ENCODE peak calls at places on chromosomes 2 and 18, in six cellular contexts. A is DND-41, U is fibroblast of lung, F is GM23338, Z is K562, M is H1. V is an unnamed sample.
A peak's percentile ranks its signal among the peaks of the same experiment; 100 is the strongest.

GRCh38 chr2:180901331-180901730 is 79.1 kb upstream of the UBE2E3 start:
- DNase-seq in F (peak; percentile 10), M (no peak), U (no peak), Z (no peak), A (no peak), V (no peak)

GRCh38 chr2:33292981-33293586 is 183.4 kb upstream of the RASGRP3 start:
- DNase-seq in U (peak; percentile 65), M (no peak), A (no peak), F (peak; percentile 2), Z (no peak), V (no peak)

GRCh38 chr2:52518673-52519072 is 1248.9 kb upstream of the CHAC2 start:
- DNase-seq in M (no peak), A (no peak), U (peak; percentile 24), F (no peak), Z (no peak), V (no peak)

GRCh38 chr18:27921392-27921791 is 255.5 kb downstream of the CDH2 start:
- DNase-seq in Z (no peak), A (no peak), M (no peak), U (peak; percentile 30), F (peak; percentile 15), V (no peak)

GRCh38 chr2:36485521-36485920 is 112.4 kb downstream of the FEZ2 start:
- DNase-seq in A (no peak), F (no peak), U (peak; percentile 89), Z (no peak), M (no peak), V (no peak)

GRCh38 chr18:23990474-23991410 is 23.8 kb upstream of the TTC39C start:
- DNase-seq in A (no peak), U (peak; percentile 61), Z (no peak), M (no peak), F (no peak), V (no peak)

GRCh38 chr2:218717262-218717661 is 6.6 kb downstream of the TTLL4 start:
- DNase-seq in A (no peak), F (no peak), U (peak; percentile 45), Z (no peak), M (no peak), V (no peak)

GRCh38 chr2:98822301-98823164 is 91.6 kb upstream of the MGAT4A start:
- DNase-seq in Z (no peak), A (no peak), M (peak; percentile 80), F (peak; percentile 80), U (no peak), V (no peak)

GRCh38 chr2:78431241-78431640 is 594.3 kb upstream of the REG3G start:
- DNase-seq in U (no peak), F (peak; percentile 26), M (no peak), Z (no peak), A (no peak), V (peak; percentile 42)

GRCh38 chr18:79965119-79965902 is 868 bp downstream of the HSBP1L1 start:
- DNase-seq in Z (no peak), M (peak; percentile 64), U (peak; percentile 77), F (peak; percentile 62), A (no peak), V (peak; percentile 72)

GRCh38 chr18:9831046-9831722 is 54.6 kb upstream of the TXNDC2 start:
- DNase-seq in M (no peak), A (no peak), Z (peak; percentile 56), U (no peak), F (no peak), V (no peak)

GRCh38 chr2:100142393-100142792 is at the start of gene AFF3:
- DNase-seq in F (no peak), M (no peak), Z (no peak), U (no peak), A (peak; percentile 86), V (peak; percentile 96)

GRCh38 chr2:33256162-33256755 is 220.2 kb upstream of the RASGRP3 start:
- DNase-seq in M (no peak), A (no peak), Z (no peak), F (no peak), U (no peak), V (no peak)

GRCh38 chr2:238777369-238778067 is 70.4 kb upstream of the TWIST2 start:
- DNase-seq in Z (no peak), U (no peak), F (no peak), A (no peak), M (no peak), V (peak; percentile 80)

GRCh38 chr18:21682276-21683051 is 22.1 kb downstream of the ABHD3 start:
- DNase-seq in F (peak; percentile 24), Z (no peak), A (no peak), M (no peak), U (peak; percentile 79), V (no peak)

GRCh38 chr2:21981127-21981526 is 857.4 kb downstream of the TDRD15 start:
- DNase-seq in M (no peak), F (no peak), Z (no peak), A (no peak), U (no peak), V (no peak)

GRCh38 chr2:5176764-5177163 is 515.4 kb upstream of the SOX11 start:
- DNase-seq in F (no peak), U (peak; percentile 3), Z (no peak), A (no peak), M (no peak), V (no peak)

GRCh38 chr2:120231564-120231973 is 8.4 kb upstream of the TMEM185B start:
- DNase-seq in Z (no peak), M (no peak), F (no peak), A (peak; percentile 11), U (no peak), V (no peak)

GRCh38 chr2:185787530-185788145 is 49.0 kb downstream of the FSIP2 start:
- DNase-seq in F (no peak), A (no peak), M (no peak), Z (no peak), U (peak; percentile 72), V (no peak)

GRCh38 chr2:231548752-231549151 is 18.5 kb upstream of the NMUR1 start:
- DNase-seq in F (no peak), A (no peak), Z (no peak), U (no peak), M (no peak), V (no peak)

GRCh38 chr18:23377669-23378469 is 75.2 kb upstream of the RIOK3 start:
- DNase-seq in A (no peak), F (no peak), U (peak; percentile 91), Z (no peak), M (no peak), V (no peak)

GRCh38 chr2:105186967-105187498 is 54.5 kb upstream of the GPR45 start:
- DNase-seq in Z (no peak), F (no peak), U (no peak), M (no peak), A (no peak), V (no peak)

GRCh38 chr2:71945133-71945959 is 202.3 kb downstream of the CYP26B1 start:
- DNase-seq in M (no peak), U (no peak), A (no peak), F (no peak), Z (no peak), V (no peak)

GRCh38 chr2:171287606-171288005 is 126.9 kb upstream of the TLK1 start:
- DNase-seq in A (no peak), U (no peak), F (no peak), M (no peak), Z (no peak), V (no peak)

GRCh38 chr2:69070987-69071386 is 58.0 kb downstream of the ANTXR1 start:
- DNase-seq in Z (no peak), U (no peak), M (no peak), A (no peak), F (no peak), V (no peak)
- H2AFZ ChIP-seq in Z (no peak overlapping the region), U (no peak overlapping the region), M (no peak overlapping the region), A (no peak overlapping the region), F (no peak overlapping the region), V (no peak overlapping the region)

DNA sequence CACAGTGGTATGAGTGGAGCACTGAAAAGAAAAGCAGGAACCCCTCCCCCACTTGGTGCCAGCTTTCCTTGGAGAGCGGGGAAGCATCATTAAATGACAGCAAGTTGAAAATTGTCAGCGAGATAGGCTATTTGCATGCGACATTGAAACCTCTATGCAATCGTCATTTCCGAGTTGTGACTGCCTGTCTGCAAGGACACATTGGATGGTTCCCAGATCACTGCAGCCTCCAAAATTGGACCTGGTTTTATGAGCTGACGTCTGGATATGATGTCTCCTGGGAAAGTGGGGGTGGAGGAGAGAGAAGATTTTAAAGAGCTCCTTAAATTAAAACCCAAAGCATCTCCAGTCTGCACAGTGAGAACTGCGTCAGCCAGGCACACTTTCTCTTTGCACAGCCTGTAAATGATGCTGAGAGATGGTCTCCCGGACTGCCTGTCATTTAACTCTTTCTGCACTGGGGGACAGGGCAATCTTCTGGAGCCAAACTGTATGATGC is 57.8 kb upstream of the KIF5C start:
- DNase-seq in U (no peak), A (no peak), F (no peak), Z (no peak), M (peak; percentile 44), V (no peak)
- H2AFZ ChIP-seq in U (peak overlapping the region; percentile 30), A (no peak overlapping the region), F (peak overlapping the region; percentile 44), Z (no peak overlapping the region), M (peak overlapping the region; percentile 66), V (no peak overlapping the region)

GRCh38 chr2:144533221-144533620 is 13.3 kb upstream of the ZEB2 start:
- DNase-seq in F (no peak), M (no peak), Z (no peak), U (no peak), A (no peak), V (no peak)

GRCh38 chr2:144526826-144527225 is 6.9 kb upstream of the ZEB2 start:
- DNase-seq in A (no peak), U (no peak), F (no peak), M (no peak), Z (no peak), V (no peak)

GRCh38 chr2:144528108-144528507 is 8.2 kb upstream of the ZEB2 start:
- DNase-seq in A (no peak), M (no peak), F (no peak), Z (no peak), U (no peak), V (no peak)

GRCh38 chr2:144530596-144530995 is 10.7 kb upstream of the ZEB2 start:
- DNase-seq in M (no peak), A (no peak), U (no peak), F (no peak), Z (no peak), V (no peak)

DNA sequence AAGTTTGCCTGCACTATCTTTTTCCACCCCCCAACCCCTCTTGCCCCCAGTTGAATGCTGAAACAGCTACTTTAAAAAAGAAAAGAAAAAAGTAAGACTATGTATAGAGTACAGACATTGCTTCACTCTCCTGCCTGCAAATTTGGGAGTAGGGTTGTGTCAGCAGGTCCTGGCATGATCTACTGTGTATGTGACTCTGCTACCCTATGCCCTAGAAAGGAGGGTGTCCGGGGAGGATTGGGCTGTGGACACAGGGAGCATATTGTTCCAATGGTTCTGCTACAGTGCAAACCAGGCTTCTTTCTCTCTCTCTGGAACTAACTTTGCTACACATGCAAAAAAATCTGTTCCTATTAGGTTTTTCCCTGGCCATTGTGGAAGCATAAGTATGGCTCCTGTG is 9.9 kb upstream of the ZEB2 start:
- DNase-seq in M (no peak), F (no peak), Z (no peak), A (no peak), U (no peak), V (no peak)
- H2AFZ ChIP-seq in M (no peak overlapping the region), F (no peak overlapping the region), Z (peak overlapping the region; percentile 40), A (no peak overlapping the region), U (no peak overlapping the region), V (no peak overlapping the region)

DNA sequence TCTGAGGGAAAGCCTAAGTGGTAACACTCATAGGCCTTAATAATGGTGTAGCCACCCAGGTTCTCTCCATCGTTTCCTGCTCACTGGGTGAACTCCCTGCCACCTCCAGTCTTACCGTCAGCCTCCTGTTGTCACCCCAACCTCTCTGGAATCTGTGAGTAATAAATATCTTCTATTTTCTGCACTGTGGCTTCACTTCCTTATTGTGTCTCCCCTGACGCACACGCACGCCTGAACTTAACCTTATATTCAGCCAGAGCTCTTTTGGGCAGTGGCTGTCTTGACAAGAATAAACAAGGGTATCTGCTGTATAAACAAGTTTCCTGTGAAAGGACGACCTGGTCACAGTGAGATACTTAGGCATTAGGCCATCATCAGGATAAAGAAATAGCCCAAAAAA is 467.2 kb downstream of the SPAG16 start:
- DNase-seq in A (no peak), Z (no peak), F (no peak), M (no peak), U (no peak), V (no peak)
- H2AFZ ChIP-seq in A (no peak overlapping the region), Z (no peak overlapping the region), F (peak overlapping the region; percentile 60), M (no peak overlapping the region), U (no peak overlapping the region), V (peak overlapping the region; percentile 25)